ENCODE peak calls at places on chromosomes 5 and 9, in six cellular contexts. One of them, this sample, is unnamed.

GRCh38 chr5:1522601-1523479 is 920 bp downstream of the LPCAT1 start:
- DNase-seq in NK-92 treated with Interleukin-12 subunit alpha and Interleukin-12 subunit beta, amount 100 ng/mL, for 24 hours: no peak
- DNase-seq in NCI-H1092: peak; percentile 7
- DNase-seq in cardiac fibroblast: no peak
- DNase-seq in left colon: peak; percentile 36
- DNase-seq in BJ: no peak
- DNase-seq in this sample: no peak

GRCh38 chr5:332843-333242 is 11.3 kb downstream of the AHRR start:
- DNase-seq in left colon: no peak
- DNase-seq in BJ: no peak
- DNase-seq in NCI-H1092: no peak
- DNase-seq in NK-92 treated with Interleukin-12 subunit alpha and Interleukin-12 subunit beta, amount 100 ng/mL, for 24 hours: no peak
- DNase-seq in cardiac fibroblast: no peak
- DNase-seq in this sample: no peak

GRCh38 chr5:93273176-93273575 is 307.8 kb downstream of the NR2F1-AS1 start:
- DNase-seq in cardiac fibroblast: peak; percentile 55
- DNase-seq in NK-92 treated with Interleukin-12 subunit alpha and Interleukin-12 subunit beta, amount 100 ng/mL, for 24 hours: no peak
- DNase-seq in BJ: no peak
- DNase-seq in NCI-H1092: no peak
- DNase-seq in left colon: no peak
- DNase-seq in this sample: peak; percentile 58

GRCh38 chr5:137758719-137759312 is 4.7 kb upstream of the HNRNPA0 start:
- DNase-seq in NK-92 treated with Interleukin-12 subunit alpha and Interleukin-12 subunit beta, amount 100 ng/mL, for 24 hours: no peak
- DNase-seq in cardiac fibroblast: no peak
- DNase-seq in left colon: no peak
- DNase-seq in BJ: no peak
- DNase-seq in NCI-H1092: no peak
- DNase-seq in this sample: no peak

GRCh38 chr9:71487046-71487445 is 281.3 kb downstream of the CEMIP2 start:
- DNase-seq in cardiac fibroblast: no peak
- DNase-seq in NCI-H1092: no peak
- DNase-seq in left colon: no peak
- DNase-seq in BJ: peak; percentile 38
- DNase-seq in NK-92 treated with Interleukin-12 subunit alpha and Interleukin-12 subunit beta, amount 100 ng/mL, for 24 hours: no peak
- DNase-seq in this sample: no peak

GRCh38 chr5:156444737-156445136 is 117.8 kb downstream of the SGCD start:
- DNase-seq in left colon: no peak
- DNase-seq in NCI-H1092: no peak
- DNase-seq in cardiac fibroblast: no peak
- DNase-seq in BJ: no peak
- DNase-seq in NK-92 treated with Interleukin-12 subunit alpha and Interleukin-12 subunit beta, amount 100 ng/mL, for 24 hours: no peak
- DNase-seq in this sample: no peak

GRCh38 chr5:77225531-77225930 is 15.1 kb downstream of the PDE8B start:
- DNase-seq in BJ: no peak
- DNase-seq in left colon: no peak
- DNase-seq in cardiac fibroblast: no peak
- DNase-seq in NK-92 treated with Interleukin-12 subunit alpha and Interleukin-12 subunit beta, amount 100 ng/mL, for 24 hours: no peak
- DNase-seq in NCI-H1092: no peak
- DNase-seq in this sample: no peak

GRCh38 chr9:124502711-124503702 is 4.2 kb downstream of the NR5A1 start:
- DNase-seq in NCI-H1092: no peak
- DNase-seq in left colon: no peak
- DNase-seq in BJ: no peak
- DNase-seq in NK-92 treated with Interleukin-12 subunit alpha and Interleukin-12 subunit beta, amount 100 ng/mL, for 24 hours: no peak
- DNase-seq in cardiac fibroblast: no peak
- DNase-seq in this sample: no peak

GRCh38 chr9:101791938-101792337 is 53.5 kb upstream of the GRIN3A start:
- DNase-seq in BJ: no peak
- DNase-seq in NK-92 treated with Interleukin-12 subunit alpha and Interleukin-12 subunit beta, amount 100 ng/mL, for 24 hours: no peak
- DNase-seq in left colon: peak; percentile 59
- DNase-seq in NCI-H1092: peak; percentile 59
- DNase-seq in cardiac fibroblast: no peak
- DNase-seq in this sample: peak; percentile 48

GRCh38 chr5:150764530-150764929 is 5.7 kb upstream of the DCTN4 start:
- DNase-seq in BJ: no peak
- DNase-seq in cardiac fibroblast: no peak
- DNase-seq in left colon: no peak
- DNase-seq in NCI-H1092: no peak
- DNase-seq in NK-92 treated with Interleukin-12 subunit alpha and Interleukin-12 subunit beta, amount 100 ng/mL, for 24 hours: no peak
- DNase-seq in this sample: no peak

GRCh38 chr5:83721878-83722779 is 1.5 kb upstream of the HAPLN1 start:
- DNase-seq in cardiac fibroblast: peak; percentile 79
- DNase-seq in NCI-H1092: no peak
- DNase-seq in BJ: no peak
- DNase-seq in left colon: peak; percentile 91
- DNase-seq in NK-92 treated with Interleukin-12 subunit alpha and Interleukin-12 subunit beta, amount 100 ng/mL, for 24 hours: no peak
- DNase-seq in this sample: peak; percentile 78

GRCh38 chr5:592158-592557 is 20.0 kb upstream of the CEP72 start:
- DNase-seq in NCI-H1092: no peak
- DNase-seq in BJ: no peak
- DNase-seq in cardiac fibroblast: no peak
- DNase-seq in left colon: no peak
- DNase-seq in NK-92 treated with Interleukin-12 subunit alpha and Interleukin-12 subunit beta, amount 100 ng/mL, for 24 hours: no peak
- DNase-seq in this sample: no peak

GRCh38 chr5:141343242-141343952 is at the start of gene PCDHGA3:
- DNase-seq in BJ: no peak
- DNase-seq in NCI-H1092: no peak
- DNase-seq in NK-92 treated with Interleukin-12 subunit alpha and Interleukin-12 subunit beta, amount 100 ng/mL, for 24 hours: no peak
- DNase-seq in left colon: no peak
- DNase-seq in cardiac fibroblast: peak; percentile 59
- DNase-seq in this sample: no peak

GRCh38 chr5:77957-78804 is 13.8 kb upstream of the PLEKHG4B start:
- DNase-seq in cardiac fibroblast: peak; percentile 10
- DNase-seq in NK-92 treated with Interleukin-12 subunit alpha and Interleukin-12 subunit beta, amount 100 ng/mL, for 24 hours: peak; percentile 22
- DNase-seq in BJ: peak; percentile 55
- DNase-seq in NCI-H1092: peak; percentile 50
- DNase-seq in left colon: peak; percentile 25
- DNase-seq in this sample: peak; percentile 49

GRCh38 chr5:114010362-114010761 is 351.5 kb upstream of the KCNN2 start:
- DNase-seq in NK-92 treated with Interleukin-12 subunit alpha and Interleukin-12 subunit beta, amount 100 ng/mL, for 24 hours: no peak
- DNase-seq in NCI-H1092: no peak
- DNase-seq in left colon: no peak
- DNase-seq in BJ: peak; percentile 30
- DNase-seq in cardiac fibroblast: peak; percentile 44
- DNase-seq in this sample: no peak

GRCh38 chr5:36156619-36157018 is 4.7 kb downstream of the SKP2 start:
- DNase-seq in NK-92 treated with Interleukin-12 subunit alpha and Interleukin-12 subunit beta, amount 100 ng/mL, for 24 hours: no peak
- DNase-seq in cardiac fibroblast: peak; percentile 58
- DNase-seq in BJ: peak; percentile 92
- DNase-seq in left colon: no peak
- DNase-seq in NCI-H1092: no peak
- DNase-seq in this sample: peak; percentile 21

GRCh38 chr5:66810151-66810550 is 214.0 kb downstream of the MAST4 start:
- DNase-seq in NCI-H1092: no peak
- DNase-seq in BJ: no peak
- DNase-seq in cardiac fibroblast: no peak
- DNase-seq in left colon: no peak
- DNase-seq in NK-92 treated with Interleukin-12 subunit alpha and Interleukin-12 subunit beta, amount 100 ng/mL, for 24 hours: no peak
- DNase-seq in this sample: no peak

GRCh38 chr9:38126730-38127129 is 57.7 kb upstream of the SHB start:
- DNase-seq in left colon: no peak
- DNase-seq in cardiac fibroblast: no peak
- DNase-seq in NK-92 treated with Interleukin-12 subunit alpha and Interleukin-12 subunit beta, amount 100 ng/mL, for 24 hours: no peak
- DNase-seq in BJ: no peak
- DNase-seq in NCI-H1092: peak; percentile 96
- DNase-seq in this sample: no peak

GRCh38 chr5:178074266-178074952 is 38.9 kb upstream of the N4BP3 start:
- DNase-seq in NK-92 treated with Interleukin-12 subunit alpha and Interleukin-12 subunit beta, amount 100 ng/mL, for 24 hours: no peak
- DNase-seq in cardiac fibroblast: no peak
- DNase-seq in left colon: no peak
- DNase-seq in NCI-H1092: no peak
- DNase-seq in BJ: no peak
- DNase-seq in this sample: no peak

GRCh38 chr9:128322342-128323191 is at the start of the genes COQ4 and TRUB2:
- DNase-seq in BJ: peak; percentile 73
- DNase-seq in NK-92 treated with Interleukin-12 subunit alpha and Interleukin-12 subunit beta, amount 100 ng/mL, for 24 hours: peak; percentile 79
- DNase-seq in NCI-H1092: peak; percentile 93
- DNase-seq in cardiac fibroblast: peak; percentile 95
- DNase-seq in left colon: peak; percentile 95
- DNase-seq in this sample: peak; percentile 98

GRCh38 chr9:74804018-74804385 is 83.7 kb downstream of the TRPM6 start:
- DNase-seq in NCI-H1092: no peak
- DNase-seq in left colon: no peak
- DNase-seq in cardiac fibroblast: no peak
- DNase-seq in BJ: no peak
- DNase-seq in NK-92 treated with Interleukin-12 subunit alpha and Interleukin-12 subunit beta, amount 100 ng/mL, for 24 hours: no peak
- DNase-seq in this sample: peak; percentile 74

GRCh38 chr5:65721775-65722574 is at the start of the genes NLN and SGTB:
- DNase-seq in NCI-H1092: peak; percentile 48
- DNase-seq in NK-92 treated with Interleukin-12 subunit alpha and Interleukin-12 subunit beta, amount 100 ng/mL, for 24 hours: peak; percentile 74
- DNase-seq in cardiac fibroblast: peak; percentile 82
- DNase-seq in left colon: peak; percentile 91
- DNase-seq in BJ: no peak
- DNase-seq in this sample: peak; percentile 91

GRCh38 chr5:88659529-88660325 is 223.3 kb downstream of the MEF2C start:
- DNase-seq in NCI-H1092: no peak
- DNase-seq in BJ: no peak
- DNase-seq in NK-92 treated with Interleukin-12 subunit alpha and Interleukin-12 subunit beta, amount 100 ng/mL, for 24 hours: no peak
- DNase-seq in cardiac fibroblast: no peak
- DNase-seq in left colon: no peak
- DNase-seq in this sample: no peak

GRCh38 chr9:21470126-21470525 is 12.0 kb downstream of the IFNE start:
- DNase-seq in cardiac fibroblast: no peak
- DNase-seq in NCI-H1092: no peak
- DNase-seq in left colon: no peak
- DNase-seq in BJ: no peak
- DNase-seq in NK-92 treated with Interleukin-12 subunit alpha and Interleukin-12 subunit beta, amount 100 ng/mL, for 24 hours: no peak
- DNase-seq in this sample: no peak

GRCh38 chr5:139524446-139524845 is 36.7 kb upstream of the UBE2D2 start:
- DNase-seq in NCI-H1092: no peak
- DNase-seq in NK-92 treated with Interleukin-12 subunit alpha and Interleukin-12 subunit beta, amount 100 ng/mL, for 24 hours: no peak
- DNase-seq in cardiac fibroblast: no peak
- DNase-seq in left colon: no peak
- DNase-seq in BJ: no peak
- DNase-seq in this sample: no peak

GRCh38 chr9:13707635-13708410 is 428.3 kb upstream of the MPDZ start:
- DNase-seq in NCI-H1092: no peak
- DNase-seq in cardiac fibroblast: peak; percentile 96
- DNase-seq in NK-92 treated with Interleukin-12 subunit alpha and Interleukin-12 subunit beta, amount 100 ng/mL, for 24 hours: no peak
- DNase-seq in BJ: no peak
- DNase-seq in left colon: no peak
- DNase-seq in this sample: peak; percentile 13

GRCh38 chr5:151095341-151096000 is 14.6 kb upstream of the TNIP1 start:
- DNase-seq in cardiac fibroblast: peak; percentile 65
- DNase-seq in left colon: peak; percentile 87
- DNase-seq in NK-92 treated with Interleukin-12 subunit alpha and Interleukin-12 subunit beta, amount 100 ng/mL, for 24 hours: no peak
- DNase-seq in BJ: no peak
- DNase-seq in NCI-H1092: no peak
- DNase-seq in this sample: no peak

GRCh38 chr9:136587145-136587943 is 41.5 kb upstream of the NOTCH1 start:
- DNase-seq in NCI-H1092: no peak
- DNase-seq in NK-92 treated with Interleukin-12 subunit alpha and Interleukin-12 subunit beta, amount 100 ng/mL, for 24 hours: no peak
- DNase-seq in BJ: no peak
- DNase-seq in cardiac fibroblast: peak; percentile 78
- DNase-seq in left colon: peak; percentile 75
- DNase-seq in this sample: no peak

GRCh38 chr5:169648725-169649124 is 11.7 kb downstream of the DOCK2 start:
- DNase-seq in cardiac fibroblast: peak; percentile 67
- DNase-seq in NK-92 treated with Interleukin-12 subunit alpha and Interleukin-12 subunit beta, amount 100 ng/mL, for 24 hours: no peak
- DNase-seq in BJ: no peak
- DNase-seq in left colon: no peak
- DNase-seq in NCI-H1092: no peak
- DNase-seq in this sample: no peak

GRCh38 chr9:69036319-69036718 is 767 bp downstream of the FXN start:
- DNase-seq in left colon: peak; percentile 30
- DNase-seq in NK-92 treated with Interleukin-12 subunit alpha and Interleukin-12 subunit beta, amount 100 ng/mL, for 24 hours: no peak
- DNase-seq in BJ: no peak
- DNase-seq in NCI-H1092: no peak
- DNase-seq in cardiac fibroblast: peak; percentile 18
- DNase-seq in this sample: peak; percentile 44

GRCh38 chr5:156819967-156820581 is 30.0 kb upstream of the PPP1R2B start:
- DNase-seq in NCI-H1092: no peak
- DNase-seq in BJ: no peak
- DNase-seq in left colon: no peak
- DNase-seq in NK-92 treated with Interleukin-12 subunit alpha and Interleukin-12 subunit beta, amount 100 ng/mL, for 24 hours: no peak
- DNase-seq in cardiac fibroblast: no peak
- DNase-seq in this sample: no peak

GRCh38 chr5:7321724-7322123 is 74.2 kb upstream of the ADCY2 start:
- DNase-seq in cardiac fibroblast: peak; percentile 1
- DNase-seq in NK-92 treated with Interleukin-12 subunit alpha and Interleukin-12 subunit beta, amount 100 ng/mL, for 24 hours: no peak
- DNase-seq in BJ: peak; percentile 96
- DNase-seq in NCI-H1092: no peak
- DNase-seq in left colon: no peak
- DNase-seq in this sample: no peak

GRCh38 chr5:50968296-50969206 is 302.1 kb downstream of the PARP8 start:
- DNase-seq in NK-92 treated with Interleukin-12 subunit alpha and Interleukin-12 subunit beta, amount 100 ng/mL, for 24 hours: no peak
- DNase-seq in cardiac fibroblast: no peak
- DNase-seq in NCI-H1092: no peak
- DNase-seq in left colon: no peak
- DNase-seq in BJ: no peak
- DNase-seq in this sample: no peak

GRCh38 chr9:34446468-34446891 is 11.9 kb downstream of the FAM219A start:
- DNase-seq in NCI-H1092: no peak
- DNase-seq in NK-92 treated with Interleukin-12 subunit alpha and Interleukin-12 subunit beta, amount 100 ng/mL, for 24 hours: no peak
- DNase-seq in BJ: no peak
- DNase-seq in cardiac fibroblast: peak; percentile 19
- DNase-seq in left colon: no peak
- DNase-seq in this sample: no peak

GRCh38 chr9:101639785-101640437 is 45.1 kb upstream of the PPP3R2 start:
- DNase-seq in cardiac fibroblast: no peak
- DNase-seq in NCI-H1092: no peak
- DNase-seq in NK-92 treated with Interleukin-12 subunit alpha and Interleukin-12 subunit beta, amount 100 ng/mL, for 24 hours: no peak
- DNase-seq in BJ: no peak
- DNase-seq in left colon: no peak
- DNase-seq in this sample: no peak

GRCh38 chr5:82298668-82299067 is 20.5 kb upstream of the RPS23 start:
- DNase-seq in NCI-H1092: no peak
- DNase-seq in NK-92 treated with Interleukin-12 subunit alpha and Interleukin-12 subunit beta, amount 100 ng/mL, for 24 hours: no peak
- DNase-seq in left colon: no peak
- DNase-seq in cardiac fibroblast: no peak
- DNase-seq in BJ: no peak
- DNase-seq in this sample: no peak

GRCh38 chr5:1789838-1790462 is 9.7 kb downstream of the MRPL36 start:
- DNase-seq in cardiac fibroblast: peak; percentile 68
- DNase-seq in left colon: no peak
- DNase-seq in NCI-H1092: no peak
- DNase-seq in BJ: no peak
- DNase-seq in NK-92 treated with Interleukin-12 subunit alpha and Interleukin-12 subunit beta, amount 100 ng/mL, for 24 hours: no peak
- DNase-seq in this sample: peak; percentile 39

GRCh38 chr9:131255731-131256197 is 20.5 kb downstream of the FAM78A start:
- DNase-seq in cardiac fibroblast: no peak
- DNase-seq in BJ: no peak
- DNase-seq in left colon: no peak
- DNase-seq in NCI-H1092: no peak
- DNase-seq in NK-92 treated with Interleukin-12 subunit alpha and Interleukin-12 subunit beta, amount 100 ng/mL, for 24 hours: no peak
- DNase-seq in this sample: no peak

GRCh38 chr5:79771387-79771786 is 81.8 kb downstream of the CMYA5 start:
- DNase-seq in BJ: peak; percentile 36
- DNase-seq in NK-92 treated with Interleukin-12 subunit alpha and Interleukin-12 subunit beta, amount 100 ng/mL, for 24 hours: no peak
- DNase-seq in left colon: no peak
- DNase-seq in cardiac fibroblast: no peak
- DNase-seq in NCI-H1092: no peak
- DNase-seq in this sample: no peak